ENCODE peak calls at places on chromosomes 3 and 15, in eight cellular contexts. One of them, this sample, is unnamed.

GRCh38 chr3:119790369-119790768 is 8.5 kb downstream of the NR1I2 start:
- DNase-seq in GM23338: no peak
- DNase-seq in mesothelial cell of epicardium: no peak
- DNase-seq in naive thymus-derived CD4-positive, alpha-beta T cell: no peak
- DNase-seq in activated T-cell treated with anti-CD3 and anti-CD28 coated beads, Interleukin-2, amount 50 U/mL, for 72 hours: no peak
- DNase-seq in Peyer's patch: no peak
- DNase-seq in left colon: no peak
- DNase-seq in fibroblast of pulmonary artery: no peak
- DNase-seq in this sample: no peak

GRCh38 chr15:25742421-25743159 is 120.5 kb downstream of the ATP10A start:
- DNase-seq in GM23338: no peak
- DNase-seq in naive thymus-derived CD4-positive, alpha-beta T cell: no peak
- DNase-seq in left colon: no peak
- DNase-seq in mesothelial cell of epicardium: no peak
- DNase-seq in Peyer's patch: no peak
- DNase-seq in activated T-cell treated with anti-CD3 and anti-CD28 coated beads, Interleukin-2, amount 50 U/mL, for 72 hours: no peak
- DNase-seq in fibroblast of pulmonary artery: no peak
- DNase-seq in this sample: no peak

GRCh38 chr3:134799393-134799792 is 4.3 kb downstream of the EPHB1 start:
- DNase-seq in fibroblast of pulmonary artery: no peak
- DNase-seq in naive thymus-derived CD4-positive, alpha-beta T cell: no peak
- DNase-seq in mesothelial cell of epicardium: no peak
- DNase-seq in left colon: no peak
- DNase-seq in GM23338: no peak
- DNase-seq in activated T-cell treated with anti-CD3 and anti-CD28 coated beads, Interleukin-2, amount 50 U/mL, for 72 hours: no peak
- DNase-seq in Peyer's patch: no peak
- DNase-seq in this sample: no peak

GRCh38 chr15:91488452-91488851 is 365.1 kb upstream of the SLCO3A1 start:
- DNase-seq in fibroblast of pulmonary artery: no peak
- DNase-seq in activated T-cell treated with anti-CD3 and anti-CD28 coated beads, Interleukin-2, amount 50 U/mL, for 72 hours: no peak
- DNase-seq in left colon: no peak
- DNase-seq in Peyer's patch: no peak
- DNase-seq in naive thymus-derived CD4-positive, alpha-beta T cell: no peak
- DNase-seq in mesothelial cell of epicardium: no peak
- DNase-seq in GM23338: peak
- DNase-seq in this sample: no peak

GRCh38 chr3:59771760-59772159 is 721.9 kb upstream of the CFAP20DC start:
- DNase-seq in mesothelial cell of epicardium: no peak
- DNase-seq in Peyer's patch: no peak
- DNase-seq in left colon: no peak
- DNase-seq in GM23338: no peak
- DNase-seq in fibroblast of pulmonary artery: peak
- DNase-seq in activated T-cell treated with anti-CD3 and anti-CD28 coated beads, Interleukin-2, amount 50 U/mL, for 72 hours: no peak
- DNase-seq in naive thymus-derived CD4-positive, alpha-beta T cell: no peak
- DNase-seq in this sample: peak

GRCh38 chr15:49789436-49789835 is 168.6 kb downstream of the DTWD1 start:
- DNase-seq in activated T-cell treated with anti-CD3 and anti-CD28 coated beads, Interleukin-2, amount 50 U/mL, for 72 hours: no peak
- DNase-seq in GM23338: no peak
- DNase-seq in fibroblast of pulmonary artery: no peak
- DNase-seq in mesothelial cell of epicardium: no peak
- DNase-seq in Peyer's patch: no peak
- DNase-seq in naive thymus-derived CD4-positive, alpha-beta T cell: no peak
- DNase-seq in left colon: no peak
- DNase-seq in this sample: no peak

GRCh38 chr15:41775651-41776050 is 1.4 kb downstream of the MAPKBP1 start:
- DNase-seq in left colon: no peak
- DNase-seq in GM23338: no peak
- DNase-seq in fibroblast of pulmonary artery: peak
- DNase-seq in naive thymus-derived CD4-positive, alpha-beta T cell: no peak
- DNase-seq in activated T-cell treated with anti-CD3 and anti-CD28 coated beads, Interleukin-2, amount 50 U/mL, for 72 hours: no peak
- DNase-seq in mesothelial cell of epicardium: no peak
- DNase-seq in Peyer's patch: no peak
- DNase-seq in this sample: no peak

GRCh38 chr3:18758047-18758704 is 333.0 kb upstream of the SATB1 start:
- DNase-seq in GM23338: peak
- DNase-seq in naive thymus-derived CD4-positive, alpha-beta T cell: peak
- DNase-seq in activated T-cell treated with anti-CD3 and anti-CD28 coated beads, Interleukin-2, amount 50 U/mL, for 72 hours: peak
- DNase-seq in fibroblast of pulmonary artery: peak
- DNase-seq in Peyer's patch: peak
- DNase-seq in mesothelial cell of epicardium: no peak
- DNase-seq in left colon: no peak
- DNase-seq in this sample: no peak

GRCh38 chr3:151398895-151399294 is 14.3 kb upstream of the P2RY12 start:
- DNase-seq in fibroblast of pulmonary artery: no peak
- DNase-seq in Peyer's patch: no peak
- DNase-seq in activated T-cell treated with anti-CD3 and anti-CD28 coated beads, Interleukin-2, amount 50 U/mL, for 72 hours: no peak
- DNase-seq in naive thymus-derived CD4-positive, alpha-beta T cell: no peak
- DNase-seq in mesothelial cell of epicardium: no peak
- DNase-seq in GM23338: no peak
- DNase-seq in left colon: no peak
- DNase-seq in this sample: no peak

GRCh38 chr3:115616461-115616860 is 6.8 kb upstream of the GAP43 start:
- DNase-seq in Peyer's patch: no peak
- DNase-seq in GM23338: no peak
- DNase-seq in left colon: no peak
- DNase-seq in fibroblast of pulmonary artery: no peak
- DNase-seq in mesothelial cell of epicardium: no peak
- DNase-seq in activated T-cell treated with anti-CD3 and anti-CD28 coated beads, Interleukin-2, amount 50 U/mL, for 72 hours: peak
- DNase-seq in naive thymus-derived CD4-positive, alpha-beta T cell: no peak
- DNase-seq in this sample: no peak

GRCh38 chr15:60454824-60455223 is 24.1 kb downstream of the ICE2 start:
- DNase-seq in left colon: no peak
- DNase-seq in activated T-cell treated with anti-CD3 and anti-CD28 coated beads, Interleukin-2, amount 50 U/mL, for 72 hours: no peak
- DNase-seq in naive thymus-derived CD4-positive, alpha-beta T cell: no peak
- DNase-seq in mesothelial cell of epicardium: no peak
- DNase-seq in Peyer's patch: no peak
- DNase-seq in fibroblast of pulmonary artery: no peak
- DNase-seq in GM23338: no peak
- DNase-seq in this sample: no peak

GRCh38 chr15:99249270-99249817 is at the start of gene TTC23:
- DNase-seq in mesothelial cell of epicardium: no peak
- DNase-seq in naive thymus-derived CD4-positive, alpha-beta T cell: no peak
- DNase-seq in Peyer's patch: no peak
- DNase-seq in left colon: peak
- DNase-seq in activated T-cell treated with anti-CD3 and anti-CD28 coated beads, Interleukin-2, amount 50 U/mL, for 72 hours: no peak
- DNase-seq in GM23338: peak
- DNase-seq in fibroblast of pulmonary artery: peak
- DNase-seq in this sample: peak

GRCh38 chr3:96813134-96813819 is 1.1 kb upstream of the EPHA6 start:
- DNase-seq in naive thymus-derived CD4-positive, alpha-beta T cell: peak
- DNase-seq in activated T-cell treated with anti-CD3 and anti-CD28 coated beads, Interleukin-2, amount 50 U/mL, for 72 hours: peak
- DNase-seq in mesothelial cell of epicardium: peak
- DNase-seq in GM23338: peak
- DNase-seq in Peyer's patch: peak
- DNase-seq in left colon: peak
- DNase-seq in fibroblast of pulmonary artery: peak
- DNase-seq in this sample: peak

GRCh38 chr15:99707481-99708270 is 25.6 kb downstream of the LYSMD4 start:
- DNase-seq in mesothelial cell of epicardium: no peak
- DNase-seq in activated T-cell treated with anti-CD3 and anti-CD28 coated beads, Interleukin-2, amount 50 U/mL, for 72 hours: peak
- DNase-seq in GM23338: no peak
- DNase-seq in left colon: no peak
- DNase-seq in naive thymus-derived CD4-positive, alpha-beta T cell: peak
- DNase-seq in Peyer's patch: no peak
- DNase-seq in fibroblast of pulmonary artery: no peak
- DNase-seq in this sample: peak

GRCh38 chr3:15113468-15113867 is 14.5 kb upstream of the RBSN start:
- DNase-seq in fibroblast of pulmonary artery: no peak
- DNase-seq in activated T-cell treated with anti-CD3 and anti-CD28 coated beads, Interleukin-2, amount 50 U/mL, for 72 hours: no peak
- DNase-seq in naive thymus-derived CD4-positive, alpha-beta T cell: no peak
- DNase-seq in left colon: no peak
- DNase-seq in mesothelial cell of epicardium: no peak
- DNase-seq in Peyer's patch: no peak
- DNase-seq in GM23338: peak
- DNase-seq in this sample: no peak

GRCh38 chr3:109154989-109155388 is 18.5 kb downstream of the C3orf85 start:
- DNase-seq in Peyer's patch: no peak
- DNase-seq in mesothelial cell of epicardium: no peak
- DNase-seq in GM23338: no peak
- DNase-seq in left colon: no peak
- DNase-seq in naive thymus-derived CD4-positive, alpha-beta T cell: no peak
- DNase-seq in activated T-cell treated with anti-CD3 and anti-CD28 coated beads, Interleukin-2, amount 50 U/mL, for 72 hours: no peak
- DNase-seq in fibroblast of pulmonary artery: peak
- DNase-seq in this sample: no peak

GRCh38 chr15:57680021-57680420 is 26.5 kb upstream of the POLR2M start:
- DNase-seq in GM23338: no peak
- DNase-seq in naive thymus-derived CD4-positive, alpha-beta T cell: no peak
- DNase-seq in Peyer's patch: no peak
- DNase-seq in activated T-cell treated with anti-CD3 and anti-CD28 coated beads, Interleukin-2, amount 50 U/mL, for 72 hours: no peak
- DNase-seq in mesothelial cell of epicardium: no peak
- DNase-seq in fibroblast of pulmonary artery: peak
- DNase-seq in left colon: no peak
- DNase-seq in this sample: peak

GRCh38 chr3:115498421-115498820 is 124.9 kb upstream of the GAP43 start:
- DNase-seq in activated T-cell treated with anti-CD3 and anti-CD28 coated beads, Interleukin-2, amount 50 U/mL, for 72 hours: no peak
- DNase-seq in mesothelial cell of epicardium: no peak
- DNase-seq in GM23338: no peak
- DNase-seq in Peyer's patch: no peak
- DNase-seq in naive thymus-derived CD4-positive, alpha-beta T cell: no peak
- DNase-seq in fibroblast of pulmonary artery: no peak
- DNase-seq in left colon: no peak
- DNase-seq in this sample: peak

GRCh38 chr3:131228522-131228921 is 153.1 kb upstream of the NUDT16 start:
- DNase-seq in activated T-cell treated with anti-CD3 and anti-CD28 coated beads, Interleukin-2, amount 50 U/mL, for 72 hours: no peak
- DNase-seq in GM23338: peak
- DNase-seq in mesothelial cell of epicardium: no peak
- DNase-seq in fibroblast of pulmonary artery: no peak
- DNase-seq in naive thymus-derived CD4-positive, alpha-beta T cell: no peak
- DNase-seq in Peyer's patch: no peak
- DNase-seq in left colon: no peak
- DNase-seq in this sample: no peak

GRCh38 chr3:156605686-156606605 is 51.0 kb upstream of the SSR3 start:
- DNase-seq in naive thymus-derived CD4-positive, alpha-beta T cell: no peak
- DNase-seq in left colon: peak
- DNase-seq in fibroblast of pulmonary artery: peak
- DNase-seq in GM23338: peak
- DNase-seq in activated T-cell treated with anti-CD3 and anti-CD28 coated beads, Interleukin-2, amount 50 U/mL, for 72 hours: no peak
- DNase-seq in mesothelial cell of epicardium: no peak
- DNase-seq in Peyer's patch: no peak
- DNase-seq in this sample: peak

GRCh38 chr15:85792872-85793621 is 1.7 kb downstream of the KLHL25 start:
- DNase-seq in Peyer's patch: no peak
- DNase-seq in naive thymus-derived CD4-positive, alpha-beta T cell: peak
- DNase-seq in left colon: no peak
- DNase-seq in mesothelial cell of epicardium: no peak
- DNase-seq in fibroblast of pulmonary artery: no peak
- DNase-seq in activated T-cell treated with anti-CD3 and anti-CD28 coated beads, Interleukin-2, amount 50 U/mL, for 72 hours: peak
- DNase-seq in GM23338: no peak
- DNase-seq in this sample: no peak

This sample was measured in amniotic epithelial cell.